ENCODE peak calls at places on chromosomes 16 and 17, in four cellular contexts. One of them, this sample, is unnamed.

GRCh38 chr16:79089735-79090284 is 510.7 kb downstream of the MAF start:
- DNase-seq in IMR-90: no peak
- DNase-seq in fibroblast of pulmonary artery: no peak
- DNase-seq in dorsolateral prefrontal cortex: no peak
- DNase-seq in this sample: no peak

GRCh38 chr17:35404360-35404759 is 27.9 kb downstream of the SLFN12 start:
- DNase-seq in IMR-90: peak
- DNase-seq in fibroblast of pulmonary artery: peak
- DNase-seq in dorsolateral prefrontal cortex: no peak
- DNase-seq in this sample: no peak

GRCh38 chr16:79564594-79565210 is 35.8 kb downstream of the MAF start:
- DNase-seq in IMR-90: no peak
- DNase-seq in fibroblast of pulmonary artery: no peak
- DNase-seq in dorsolateral prefrontal cortex: no peak
- DNase-seq in this sample: no peak

GRCh38 chr17:65546579-65546978 is 14.9 kb downstream of the AXIN2 start:
- DNase-seq in IMR-90: no peak
- DNase-seq in fibroblast of pulmonary artery: no peak
- DNase-seq in dorsolateral prefrontal cortex: no peak
- DNase-seq in this sample: no peak

GRCh38 chr16:85800321-85800669 is 800 bp downstream of the COX4I1 start:
- DNase-seq in IMR-90: no peak
- DNase-seq in fibroblast of pulmonary artery: peak
- DNase-seq in dorsolateral prefrontal cortex: no peak
- DNase-seq in this sample: peak

GRCh38 chr16:58661199-58661830 is 23.3 kb downstream of the SLC38A7 start:
- DNase-seq in IMR-90: peak
- DNase-seq in fibroblast of pulmonary artery: peak
- DNase-seq in dorsolateral prefrontal cortex: peak
- DNase-seq in this sample: peak

GRCh38 chr17:77504652-77505459 is 364.1 kb downstream of the SEC14L1 start:
- DNase-seq in IMR-90: no peak
- DNase-seq in fibroblast of pulmonary artery: no peak
- DNase-seq in dorsolateral prefrontal cortex: no peak
- DNase-seq in this sample: no peak

GRCh38 chr16:67456383-67457140 is 24.4 kb downstream of the ATP6V0D1 start:
- DNase-seq in IMR-90: peak
- DNase-seq in fibroblast of pulmonary artery: peak
- DNase-seq in dorsolateral prefrontal cortex: peak
- DNase-seq in this sample: peak

GRCh38 chr17:13337171-13337570 is 264.6 kb downstream of the HS3ST3A1 start:
- DNase-seq in IMR-90: peak
- DNase-seq in fibroblast of pulmonary artery: no peak
- DNase-seq in dorsolateral prefrontal cortex: no peak
- DNase-seq in this sample: peak

GRCh38 chr16:64121473-64121872 is 1000.4 kb downstream of the CDH11 start:
- DNase-seq in IMR-90: peak
- DNase-seq in fibroblast of pulmonary artery: no peak
- DNase-seq in dorsolateral prefrontal cortex: no peak
- DNase-seq in this sample: peak

GRCh38 chr16:2753523-2754020 is 1.1 kb downstream of the SRRM2 start:
- DNase-seq in IMR-90: no peak
- DNase-seq in fibroblast of pulmonary artery: no peak
- DNase-seq in dorsolateral prefrontal cortex: no peak
- DNase-seq in this sample: no peak

GRCh38 chr17:81959362-81960129 is 1.4 kb downstream of the NOTUM start:
- DNase-seq in IMR-90: peak
- DNase-seq in fibroblast of pulmonary artery: peak
- DNase-seq in dorsolateral prefrontal cortex: peak
- DNase-seq in this sample: no peak

GRCh38 chr17:2701161-2701995 is 10.2 kb downstream of the CLUH start:
- DNase-seq in IMR-90: no peak
- DNase-seq in fibroblast of pulmonary artery: no peak
- DNase-seq in dorsolateral prefrontal cortex: no peak
- DNase-seq in this sample: no peak

GRCh38 chr17:8941520-8941919 is 24.0 kb downstream of the PIK3R5 start:
- DNase-seq in IMR-90: no peak
- DNase-seq in fibroblast of pulmonary artery: no peak
- DNase-seq in dorsolateral prefrontal cortex: no peak
- DNase-seq in this sample: no peak

GRCh38 chr17:50640701-50641338 is 6.1 kb downstream of the ABCC3 start:
- DNase-seq in IMR-90: no peak
- DNase-seq in fibroblast of pulmonary artery: peak
- DNase-seq in dorsolateral prefrontal cortex: no peak
- DNase-seq in this sample: no peak

GRCh38 chr16:81409016-81409556 is 35.5 kb upstream of the CMIP start:
- DNase-seq in IMR-90: no peak
- DNase-seq in fibroblast of pulmonary artery: no peak
- DNase-seq in dorsolateral prefrontal cortex: no peak
- DNase-seq in this sample: no peak

GRCh38 chr16:10647721-10648296 is 46.9 kb downstream of the TEKT5 start:
- DNase-seq in IMR-90: no peak
- DNase-seq in fibroblast of pulmonary artery: no peak
- DNase-seq in dorsolateral prefrontal cortex: no peak
- DNase-seq in this sample: peak
- TF ChIP-seq CTCF in IMR-90: no peak
- TF ChIP-seq CTCF in fibroblast of pulmonary artery: no peak
- TF ChIP-seq CTCF in dorsolateral prefrontal cortex: no peak
- TF ChIP-seq CTCF in this sample: no peak

DNA sequence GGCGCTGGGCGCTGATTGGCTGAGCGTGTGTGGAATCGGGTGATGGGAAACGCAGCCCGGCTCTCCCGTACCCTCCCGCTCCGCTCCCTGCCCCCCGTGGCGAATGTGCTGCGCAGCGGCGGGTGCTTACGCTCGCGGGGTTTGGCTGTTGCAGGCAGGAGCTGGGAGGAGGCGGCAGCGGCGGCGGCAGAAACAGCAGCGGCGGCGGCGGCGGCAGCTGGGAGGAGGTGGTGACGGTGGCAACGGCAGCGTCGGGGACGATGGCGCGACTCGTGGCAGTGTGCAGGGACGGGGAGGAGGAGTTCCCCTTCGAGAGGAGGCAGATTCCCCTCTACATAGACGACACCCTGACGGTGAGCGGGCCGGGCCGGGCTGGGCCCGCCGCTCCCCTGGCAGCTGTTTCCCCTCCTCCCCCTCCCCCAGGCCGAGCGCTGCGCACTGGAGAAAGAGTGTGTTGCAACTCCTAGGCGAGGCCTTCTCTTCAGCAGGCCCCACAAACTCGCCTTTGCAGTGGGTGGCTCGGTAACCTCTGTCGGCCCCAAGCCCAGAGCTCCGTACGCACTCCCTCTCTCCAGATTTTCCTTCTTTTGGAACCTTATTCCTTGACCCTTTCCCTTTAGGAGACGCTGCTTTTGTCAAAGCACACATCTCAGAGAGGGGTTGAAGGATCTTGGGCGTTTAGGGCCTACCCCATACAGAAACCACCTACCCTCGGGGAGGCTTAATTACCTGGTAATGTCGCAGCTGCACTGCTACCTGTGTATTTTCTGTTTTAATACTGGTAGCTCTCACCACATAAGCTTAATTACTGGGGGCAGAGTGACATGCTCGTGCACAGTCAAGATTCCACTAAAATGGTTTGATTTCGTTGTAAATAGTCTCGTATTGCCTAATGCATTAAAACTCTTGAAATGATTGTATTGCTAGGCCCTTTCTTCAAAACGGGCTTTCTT is 1.0 kb downstream of the GGNBP2 start:
- DNase-seq in IMR-90: peak
- DNase-seq in fibroblast of pulmonary artery: peak
- DNase-seq in dorsolateral prefrontal cortex: peak
- DNase-seq in this sample: peak
- TF ChIP-seq CTCF in IMR-90: no peak
- TF ChIP-seq CTCF in fibroblast of pulmonary artery: no peak
- TF ChIP-seq CTCF in dorsolateral prefrontal cortex: peak
- TF ChIP-seq CTCF in this sample: no peak

DNA sequence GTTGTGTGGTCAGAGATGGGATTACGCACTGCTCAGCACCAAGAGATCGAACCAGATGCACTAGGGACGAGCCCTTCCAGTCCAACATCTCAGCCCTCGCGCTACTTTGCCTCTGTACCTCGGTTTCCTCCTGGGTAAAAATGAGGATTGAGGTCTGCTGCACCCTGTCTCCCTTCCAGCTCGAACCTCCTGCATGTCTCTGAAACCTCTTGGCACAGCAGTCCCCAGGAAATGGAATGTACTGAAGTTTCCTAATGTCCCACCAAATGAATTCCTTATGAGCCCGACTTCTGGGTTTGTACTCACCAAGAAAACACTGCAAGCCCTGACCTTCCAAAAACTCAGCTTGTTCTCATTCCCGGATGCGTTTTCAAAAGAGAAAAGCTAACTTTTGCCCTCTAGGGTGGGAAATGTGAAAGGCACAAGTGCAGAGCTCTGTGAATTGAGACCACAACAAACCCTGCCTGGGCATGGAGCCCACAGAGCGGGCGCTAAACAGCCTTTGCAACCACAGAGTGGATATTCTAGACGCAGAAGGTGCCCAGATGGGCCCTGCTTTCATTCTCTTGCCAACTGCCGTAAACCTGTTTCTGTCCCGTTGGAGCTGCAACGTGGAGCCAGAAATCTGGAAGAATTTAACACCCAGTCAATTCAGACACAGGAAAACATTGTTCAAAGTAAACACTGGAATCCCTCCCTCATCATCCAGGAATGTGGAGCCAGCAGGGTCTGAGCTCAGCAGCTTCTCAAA is 10.3 kb downstream of the CDRT4 start:
- DNase-seq in IMR-90: peak
- DNase-seq in fibroblast of pulmonary artery: peak
- DNase-seq in dorsolateral prefrontal cortex: peak
- DNase-seq in this sample: peak
- TF ChIP-seq CTCF in IMR-90: peak
- TF ChIP-seq CTCF in fibroblast of pulmonary artery: peak
- TF ChIP-seq CTCF in dorsolateral prefrontal cortex: peak
- TF ChIP-seq CTCF in this sample: peak

DNA sequence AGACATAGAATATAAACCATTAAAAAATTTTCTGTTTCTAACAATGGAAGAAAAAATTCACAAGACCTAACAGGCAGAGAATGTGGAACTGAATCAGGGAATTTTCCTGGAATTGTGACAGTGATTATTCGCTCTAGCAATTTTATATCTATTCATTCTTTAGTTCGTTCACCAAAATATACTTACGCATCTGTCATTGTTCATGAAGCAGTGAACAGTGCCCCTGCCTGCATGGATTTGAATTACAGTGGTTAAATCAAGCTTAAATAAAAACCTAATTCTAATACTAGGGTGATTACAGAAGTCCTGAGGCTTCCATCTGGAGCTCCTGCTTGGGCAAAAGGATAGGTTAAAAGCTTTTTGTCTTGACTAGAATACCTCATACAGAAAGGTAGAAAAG is 48.6 kb downstream of the ABCA8 start:
- DNase-seq in IMR-90: peak
- DNase-seq in fibroblast of pulmonary artery: peak
- DNase-seq in dorsolateral prefrontal cortex: peak
- DNase-seq in this sample: peak
- TF ChIP-seq CTCF in IMR-90: peak
- TF ChIP-seq CTCF in fibroblast of pulmonary artery: peak
- TF ChIP-seq CTCF in dorsolateral prefrontal cortex: peak
- TF ChIP-seq CTCF in this sample: peak

GRCh38 chr17:61322316-61323014 is 77.2 kb upstream of the TBX2 start:
- DNase-seq in IMR-90: no peak
- DNase-seq in fibroblast of pulmonary artery: no peak
- DNase-seq in dorsolateral prefrontal cortex: no peak
- DNase-seq in this sample: no peak
- TF ChIP-seq CTCF in IMR-90: no peak
- TF ChIP-seq CTCF in fibroblast of pulmonary artery: no peak
- TF ChIP-seq CTCF in dorsolateral prefrontal cortex: no peak
- TF ChIP-seq CTCF in this sample: no peak